ENCODE peak calls at places on chromosomes 16 and 17, in five cellular contexts. One of them, this sample, is unnamed.

GRCh38 chr17:29760771-29761682 is 138.3 kb upstream of the CORO6 start:
- DNase-seq in body of pancreas: peak; percentile 80
- DNase-seq in prostate gland: peak; percentile 55
- DNase-seq in stomach: peak; percentile 82
- DNase-seq in adrenal gland: peak; percentile 90
- DNase-seq in this sample: peak; percentile 77

GRCh38 chr16:81565633-81566032 is 121.0 kb downstream of the CMIP start:
- DNase-seq in prostate gland: no peak
- DNase-seq in body of pancreas: no peak
- DNase-seq in stomach: no peak
- DNase-seq in adrenal gland: no peak
- DNase-seq in this sample: no peak

GRCh38 chr17:9959377-9959981 is 54.4 kb upstream of the RCVRN start:
- DNase-seq in stomach: no peak
- DNase-seq in prostate gland: peak; percentile 19
- DNase-seq in body of pancreas: no peak
- DNase-seq in adrenal gland: peak; percentile 74
- DNase-seq in this sample: peak; percentile 54

GRCh38 chr17:50624321-50624935 is 10.3 kb upstream of the ABCC3 start:
- DNase-seq in adrenal gland: no peak
- DNase-seq in prostate gland: no peak
- DNase-seq in stomach: no peak
- DNase-seq in body of pancreas: no peak
- DNase-seq in this sample: no peak

GRCh38 chr17:28549274-28550132 is 2.9 kb downstream of the UNC119 start:
- DNase-seq in prostate gland: no peak
- DNase-seq in body of pancreas: peak; percentile 38
- DNase-seq in adrenal gland: no peak
- DNase-seq in stomach: no peak
- DNase-seq in this sample: no peak

GRCh38 chr16:68344252-68344651 is 33.4 kb downstream of the PRMT7 start:
- DNase-seq in adrenal gland: no peak
- DNase-seq in body of pancreas: no peak
- DNase-seq in prostate gland: no peak
- DNase-seq in stomach: no peak
- DNase-seq in this sample: no peak

GRCh38 chr16:48132696-48133095 is 23.1 kb downstream of the ABCC12 start:
- DNase-seq in adrenal gland: no peak
- DNase-seq in stomach: no peak
- DNase-seq in body of pancreas: no peak
- DNase-seq in prostate gland: no peak
- DNase-seq in this sample: no peak

GRCh38 chr16:8537691-8538342 is 52.5 kb downstream of the TMEM114 start:
- DNase-seq in stomach: peak; percentile 46
- DNase-seq in adrenal gland: no peak
- DNase-seq in body of pancreas: peak; percentile 83
- DNase-seq in prostate gland: no peak
- DNase-seq in this sample: no peak

GRCh38 chr16:65658339-65659275 is 536.7 kb upstream of the CDH11 start:
- DNase-seq in prostate gland: peak; percentile 64
- DNase-seq in body of pancreas: peak; percentile 8
- DNase-seq in stomach: no peak
- DNase-seq in adrenal gland: peak; percentile 58
- DNase-seq in this sample: peak; percentile 20

GRCh38 chr16:66977341-66978113 is 10.9 kb upstream of the CES4A start:
- DNase-seq in stomach: peak; percentile 92
- DNase-seq in body of pancreas: peak; percentile 89
- DNase-seq in adrenal gland: peak; percentile 97
- DNase-seq in prostate gland: peak; percentile 86
- DNase-seq in this sample: peak; percentile 87

GRCh38 chr16:57126412-57126811 is 34.0 kb downstream of the CPNE2 start:
- DNase-seq in stomach: no peak
- DNase-seq in body of pancreas: no peak
- DNase-seq in adrenal gland: no peak
- DNase-seq in prostate gland: no peak
- DNase-seq in this sample: no peak

GRCh38 chr16:46569231-46569735 is 51.9 kb downstream of the SHCBP1 start:
- DNase-seq in stomach: no peak
- DNase-seq in adrenal gland: no peak
- DNase-seq in prostate gland: no peak
- DNase-seq in body of pancreas: no peak
- DNase-seq in this sample: no peak

GRCh38 chr17:29197516-29198272 is 17.5 kb upstream of the MYO18A start:
- DNase-seq in body of pancreas: no peak
- DNase-seq in adrenal gland: no peak
- DNase-seq in prostate gland: no peak
- DNase-seq in stomach: no peak
- DNase-seq in this sample: no peak

GRCh38 chr16:8589293-8590160 is 784 bp downstream of the TMEM114 start:
- DNase-seq in prostate gland: no peak
- DNase-seq in adrenal gland: no peak
- DNase-seq in body of pancreas: peak; percentile 17
- DNase-seq in stomach: no peak
- DNase-seq in this sample: no peak

GRCh38 chr17:47879028-47879585 is 16.9 kb upstream of the SP2 start:
- DNase-seq in prostate gland: no peak
- DNase-seq in adrenal gland: no peak
- DNase-seq in body of pancreas: no peak
- DNase-seq in stomach: no peak
- DNase-seq in this sample: no peak

GRCh38 chr17:18954321-18954720 is 2.4 kb downstream of the SLC5A10 start:
- DNase-seq in prostate gland: no peak
- DNase-seq in adrenal gland: no peak
- DNase-seq in body of pancreas: no peak
- DNase-seq in stomach: no peak
- DNase-seq in this sample: no peak

GRCh38 chr17:14307560-14308024 is 6.7 kb downstream of the HS3ST3B1 start:
- DNase-seq in prostate gland: no peak
- DNase-seq in adrenal gland: no peak
- DNase-seq in stomach: no peak
- DNase-seq in body of pancreas: no peak
- DNase-seq in this sample: no peak

GRCh38 chr17:65677932-65678331 is 116.5 kb upstream of the AXIN2 start:
- DNase-seq in prostate gland: no peak
- DNase-seq in adrenal gland: no peak
- DNase-seq in body of pancreas: no peak
- DNase-seq in stomach: no peak
- DNase-seq in this sample: no peak

GRCh38 chr16:81831722-81832126 is 52.6 kb downstream of the PLCG2 start:
- DNase-seq in body of pancreas: peak; percentile 62
- DNase-seq in adrenal gland: peak; percentile 66
- DNase-seq in stomach: peak; percentile 62
- DNase-seq in prostate gland: peak; percentile 7
- DNase-seq in this sample: peak; percentile 20

GRCh38 chr16:21184834-21185233 is 26.4 kb downstream of the LDAF1 start:
- DNase-seq in body of pancreas: no peak
- DNase-seq in adrenal gland: no peak
- DNase-seq in prostate gland: no peak
- DNase-seq in stomach: no peak
- DNase-seq in this sample: no peak

GRCh38 chr16:88331989-88332920 is 50.5 kb upstream of the ZNF469 start:
- DNase-seq in stomach: peak; percentile 49
- DNase-seq in adrenal gland: peak; percentile 69
- DNase-seq in body of pancreas: peak; percentile 61
- DNase-seq in prostate gland: peak; percentile 66
- DNase-seq in this sample: peak; percentile 61

GRCh38 chr17:69236946-69237345 is 8.3 kb upstream of the ABCA10 start:
- DNase-seq in stomach: no peak
- DNase-seq in prostate gland: no peak
- DNase-seq in adrenal gland: no peak
- DNase-seq in body of pancreas: no peak
- DNase-seq in this sample: no peak

GRCh38 chr16:4689864-4690704 is 3.3 kb upstream of the NUDT16L1 start:
- DNase-seq in adrenal gland: no peak
- DNase-seq in prostate gland: no peak
- DNase-seq in body of pancreas: no peak
- DNase-seq in stomach: no peak
- DNase-seq in this sample: no peak

GRCh38 chr17:34305061-34305460 is 14.2 kb upstream of the CCL8 start:
- DNase-seq in body of pancreas: no peak
- DNase-seq in adrenal gland: no peak
- DNase-seq in prostate gland: no peak
- DNase-seq in stomach: no peak
- DNase-seq in this sample: no peak

GRCh38 chr16:28878083-28878926 is at the start of gene ATP2A1:
- DNase-seq in body of pancreas: no peak
- DNase-seq in stomach: no peak
- DNase-seq in prostate gland: no peak
- DNase-seq in adrenal gland: no peak
- DNase-seq in this sample: no peak

GRCh38 chr17:50311112-50311460 is 34.8 kb upstream of the XYLT2 start:
- DNase-seq in body of pancreas: no peak
- DNase-seq in stomach: no peak
- DNase-seq in prostate gland: no peak
- DNase-seq in adrenal gland: no peak
- DNase-seq in this sample: no peak

GRCh38 chr16:48613061-48613957 is 3.3 kb upstream of the N4BP1 start:
- DNase-seq in stomach: peak; percentile 25
- DNase-seq in body of pancreas: no peak
- DNase-seq in adrenal gland: peak; percentile 43
- DNase-seq in prostate gland: no peak
- DNase-seq in this sample: no peak

GRCh38 chr16:58044266-58045019 is 18.9 kb downstream of the MMP15 start:
- DNase-seq in adrenal gland: no peak
- DNase-seq in body of pancreas: no peak
- DNase-seq in stomach: no peak
- DNase-seq in prostate gland: no peak
- DNase-seq in this sample: no peak

GRCh38 chr17:80526116-80526910 is 18.3 kb upstream of the RPTOR start:
- DNase-seq in stomach: no peak
- DNase-seq in body of pancreas: no peak
- DNase-seq in prostate gland: no peak
- DNase-seq in adrenal gland: no peak
- DNase-seq in this sample: no peak

GRCh38 chr16:47731252-47731651 is 270.1 kb downstream of the PHKB start:
- DNase-seq in stomach: no peak
- DNase-seq in body of pancreas: no peak
- DNase-seq in prostate gland: no peak
- DNase-seq in adrenal gland: no peak
- DNase-seq in this sample: no peak

GRCh38 chr16:16882766-16883165 is 503.8 kb downstream of the NPIPA7 start:
- DNase-seq in adrenal gland: no peak
- DNase-seq in body of pancreas: no peak
- DNase-seq in stomach: no peak
- DNase-seq in prostate gland: no peak
- DNase-seq in this sample: no peak

GRCh38 chr17:75524971-75525805 is at the start of gene LLGL2:
- DNase-seq in prostate gland: peak; percentile 89
- DNase-seq in stomach: peak; percentile 93
- DNase-seq in adrenal gland: peak; percentile 81
- DNase-seq in body of pancreas: peak; percentile 91
- DNase-seq in this sample: peak; percentile 66
- TF ChIP-seq POLR2A in prostate gland: peak; percentile 58
- TF ChIP-seq POLR2A in stomach: no peak
- TF ChIP-seq POLR2A in adrenal gland: no peak
- TF ChIP-seq POLR2A in body of pancreas: peak; percentile 83
- TF ChIP-seq POLR2A in this sample: peak; percentile 50

GRCh38 chr16:12901204-12901596 is 198 bp upstream of the SHISA9 start:
- DNase-seq in adrenal gland: peak; percentile 64
- DNase-seq in body of pancreas: no peak
- DNase-seq in prostate gland: no peak
- DNase-seq in stomach: no peak
- DNase-seq in this sample: no peak

GRCh38 chr16:12902511-12903324 is 1.3 kb downstream of the SHISA9 start:
- DNase-seq in stomach: no peak
- DNase-seq in prostate gland: no peak
- DNase-seq in adrenal gland: no peak
- DNase-seq in body of pancreas: no peak
- DNase-seq in this sample: no peak

GRCh38 chr16:12901597-12902436 is at the start of gene SHISA9:
- DNase-seq in prostate gland: no peak
- DNase-seq in adrenal gland: no peak
- DNase-seq in body of pancreas: no peak
- DNase-seq in stomach: no peak
- DNase-seq in this sample: no peak

GRCh38 chr16:12899529-12900168 is 1.7 kb upstream of the SHISA9 start:
- DNase-seq in adrenal gland: no peak
- DNase-seq in prostate gland: no peak
- DNase-seq in stomach: peak; percentile 29
- DNase-seq in body of pancreas: no peak
- DNase-seq in this sample: no peak

GRCh38 chr16:12900599-12901203 is 697 bp upstream of the SHISA9 start:
- DNase-seq in adrenal gland: no peak
- DNase-seq in stomach: no peak
- DNase-seq in prostate gland: no peak
- DNase-seq in body of pancreas: no peak
- DNase-seq in this sample: no peak
- H3K4me1 ChIP-seq in adrenal gland: no peaks in the 10 kb centered on the region
- H3K4me1 ChIP-seq in stomach: peaks cover 39% of the 10 kb centered on the region
- H3K4me1 ChIP-seq in prostate gland: no peaks in the 10 kb centered on the region
- H3K4me1 ChIP-seq in body of pancreas: peaks cover 29% of the 10 kb centered on the region
- H3K4me1 ChIP-seq in this sample: no peaks in the 10 kb centered on the region

GRCh38 chr16:86898386-86898785 is 320.0 kb downstream of the FOXL1 start:
- DNase-seq in body of pancreas: no peak
- DNase-seq in stomach: no peak
- DNase-seq in adrenal gland: no peak
- DNase-seq in prostate gland: no peak
- DNase-seq in this sample: no peak
- TF ChIP-seq POLR2A in body of pancreas: no peak
- TF ChIP-seq POLR2A in stomach: no peak
- TF ChIP-seq POLR2A in adrenal gland: no peak
- TF ChIP-seq POLR2A in prostate gland: no peak
- TF ChIP-seq POLR2A in this sample: no peak

GRCh38 chr17:39744075-39744835 is 6.5 kb downstream of the GRB7 start:
- DNase-seq in body of pancreas: no peak
- DNase-seq in prostate gland: no peak
- DNase-seq in adrenal gland: no peak
- DNase-seq in stomach: no peak
- DNase-seq in this sample: no peak

GRCh38 chr17:39747745-39748144 is 10.0 kb downstream of the GRB7 start:
- DNase-seq in stomach: no peak
- DNase-seq in adrenal gland: no peak
- DNase-seq in body of pancreas: no peak
- DNase-seq in prostate gland: no peak
- DNase-seq in this sample: no peak

GRCh38 chr17:39744836-39745215 is 7.1 kb downstream of the GRB7 start:
- DNase-seq in stomach: no peak
- DNase-seq in body of pancreas: no peak
- DNase-seq in adrenal gland: no peak
- DNase-seq in prostate gland: no peak
- DNase-seq in this sample: no peak

GRCh38 chr17:39745335-39746144 is 7.8 kb downstream of the GRB7 start:
- DNase-seq in adrenal gland: no peak
- DNase-seq in prostate gland: no peak
- DNase-seq in body of pancreas: no peak
- DNase-seq in stomach: no peak
- DNase-seq in this sample: no peak

GRCh38 chr17:39746145-39746461 is 8.4 kb downstream of the GRB7 start:
- DNase-seq in adrenal gland: no peak
- DNase-seq in prostate gland: no peak
- DNase-seq in body of pancreas: no peak
- DNase-seq in stomach: no peak
- DNase-seq in this sample: no peak
- H3K4me1 ChIP-seq in adrenal gland: peaks cover 3% of the 10 kb centered on the region
- H3K4me1 ChIP-seq in prostate gland: no peaks in the 10 kb centered on the region
- H3K4me1 ChIP-seq in body of pancreas: peaks cover 41% of the 10 kb centered on the region
- H3K4me1 ChIP-seq in stomach: peaks cover 13% of the 10 kb centered on the region
- H3K4me1 ChIP-seq in this sample: no peaks in the 10 kb centered on the region

GRCh38 chr17:228223-228615 is 46.8 kb upstream of the DOC2B start:
- DNase-seq in prostate gland: no peak
- DNase-seq in body of pancreas: no peak
- DNase-seq in stomach: no peak
- DNase-seq in adrenal gland: no peak
- DNase-seq in this sample: no peak
- TF ChIP-seq POLR2A in prostate gland: no peak
- TF ChIP-seq POLR2A in body of pancreas: no peak
- TF ChIP-seq POLR2A in stomach: no peak
- TF ChIP-seq POLR2A in adrenal gland: no peak
- TF ChIP-seq POLR2A in this sample: no peak